ENCODE peak calls at places on chromosomes 13 and 19, in ten cellular contexts. F is suprapubic skin, B is heart left ventricle, X is transverse colon, S is endothelial cell of umbilical vein, H is HepG2, P is Peyer's patch, Q is tibial nerve, K is breast epithelium, V is right lobe of liver. E is an unnamed sample.

GRCh38 chr13:106625578-106625977 is 57.6 kb upstream of the ARGLU1 start:
- DNase-seq in F (no peak), B (no peak), X (no peak), S (no peak), H (no peak), P (no peak), Q (no peak), K (no peak), V (no peak), E (no peak)

GRCh38 chr19:13615890-13616289 is 109.6 kb upstream of the CACNA1A start:
- DNase-seq in F (no peak), B (no peak), X (no peak), S (no peak), H (no peak), P (no peak), Q (no peak), K (no peak), V (no peak), E (no peak)

GRCh38 chr19:2494084-2494446 is 18.1 kb downstream of the GADD45B start:
- DNase-seq in F (no peak), B (no peak), X (no peak), S (no peak), H (no peak), P (no peak), Q (no peak), K (no peak), V (no peak), E (no peak)

GRCh38 chr19:4971816-4972495 is 3.0 kb downstream of the KDM4B start:
- DNase-seq in F (no peak), B (no peak), X (no peak), S (no peak), H (no peak), P (no peak), Q (no peak), K (no peak), V (peak), E (no peak)

GRCh38 chr13:106484084-106484754 is 51.2 kb downstream of the EFNB2 start:
- DNase-seq in F (no peak), B (no peak), X (no peak), S (peak), H (no peak), P (no peak), Q (no peak), K (no peak), V (no peak), E (no peak)

GRCh38 chr13:95573226-95573625 is 20.7 kb downstream of the CLDN10 start:
- DNase-seq in F (no peak), B (no peak), X (no peak), S (peak), H (no peak), P (no peak), Q (no peak), K (no peak), V (no peak), E (no peak)

GRCh38 chr13:67063036-67063435 is 167.1 kb downstream of the PCDH9 start:
- DNase-seq in F (no peak), B (no peak), X (no peak), S (no peak), H (no peak), P (no peak), Q (no peak), K (no peak), V (no peak), E (no peak)

GRCh38 chr13:105814902-105815250 is 720.6 kb downstream of the EFNB2 start:
- DNase-seq in F (no peak), B (no peak), X (no peak), S (no peak), H (no peak), P (no peak), Q (no peak), K (no peak), V (no peak), E (no peak)

GRCh38 chr13:113468461-113469147 is 15.3 kb upstream of the ADPRHL1 start:
- DNase-seq in F (no peak), B (no peak), X (no peak), S (no peak), H (no peak), P (no peak), Q (no peak), K (no peak), V (no peak), E (no peak)

GRCh38 chr19:15452111-15453047 is 2.6 kb upstream of the WIZ start:
- DNase-seq in F (peak), B (peak), X (peak), S (peak), H (peak), P (peak), Q (peak), K (peak), V (peak), E (peak)

GRCh38 chr19:3570619-3571018 is 2.1 kb upstream of the HMG20B start:
- DNase-seq in F (no peak), B (no peak), X (no peak), S (no peak), H (peak), P (no peak), Q (no peak), K (no peak), V (no peak), E (no peak)

GRCh38 chr13:93562676-93563075 is 336.1 kb downstream of the GPC6 start:
- DNase-seq in F (no peak), B (no peak), X (no peak), S (no peak), H (no peak), P (no peak), Q (no peak), K (no peak), V (no peak), E (no peak)

GRCh38 chr13:77378662-77379061 is 51.8 kb upstream of the MYCBP2 start:
- DNase-seq in F (no peak), B (no peak), X (no peak), S (no peak), H (no peak), P (no peak), Q (no peak), K (no peak), V (no peak), E (no peak)

GRCh38 chr19:54364775-54365257 is at the start of gene LAIR1:
- DNase-seq in F (no peak), B (peak), X (peak), S (no peak), H (no peak), P (peak), Q (no peak), K (no peak), V (no peak), E (no peak)

GRCh38 chr19:41937525-41937924 is 9.3 kb upstream of the ERFL start:
- DNase-seq in F (no peak), B (no peak), X (no peak), S (no peak), H (no peak), P (no peak), Q (no peak), K (no peak), V (no peak), E (no peak)

GRCh38 chr13:95833713-95834112 is 156.8 kb downstream of the DNAJC3 start:
- DNase-seq in F (no peak), B (no peak), X (no peak), S (peak), H (no peak), P (no peak), Q (no peak), K (no peak), V (no peak), E (no peak)

GRCh38 chr19:51702103-51702753 is 9.1 kb downstream of the SPACA6 start:
- DNase-seq in F (peak), B (peak), X (peak), S (peak), H (no peak), P (peak), Q (peak), K (peak), V (peak), E (peak)

GRCh38 chr19:2083174-2083854 is 12.8 kb downstream of the MOB3A start:
- DNase-seq in F (no peak), B (no peak), X (peak), S (no peak), H (no peak), P (peak), Q (no peak), K (no peak), V (no peak), E (no peak)

GRCh38 chr19:17604372-17605025 is 49.0 kb downstream of the COLGALT1 start:
- DNase-seq in F (no peak), B (no peak), X (no peak), S (no peak), H (no peak), P (no peak), Q (no peak), K (no peak), V (no peak), E (no peak)

GRCh38 chr19:17606786-17607185 is 51.3 kb downstream of the COLGALT1 start:
- DNase-seq in F (no peak), B (no peak), X (no peak), S (no peak), H (no peak), P (no peak), Q (no peak), K (no peak), V (no peak), E (no peak)

GRCh38 chr19:17605117-17605516 is 49.7 kb downstream of the COLGALT1 start:
- DNase-seq in F (no peak), B (no peak), X (no peak), S (no peak), H (no peak), P (no peak), Q (no peak), K (no peak), V (no peak), E (no peak)

GRCh38 chr19:17607936-17608335 is 52.5 kb downstream of the COLGALT1 start:
- DNase-seq in F (no peak), B (no peak), X (no peak), S (no peak), H (no peak), P (no peak), Q (no peak), K (no peak), V (no peak), E (no peak)

DNA sequence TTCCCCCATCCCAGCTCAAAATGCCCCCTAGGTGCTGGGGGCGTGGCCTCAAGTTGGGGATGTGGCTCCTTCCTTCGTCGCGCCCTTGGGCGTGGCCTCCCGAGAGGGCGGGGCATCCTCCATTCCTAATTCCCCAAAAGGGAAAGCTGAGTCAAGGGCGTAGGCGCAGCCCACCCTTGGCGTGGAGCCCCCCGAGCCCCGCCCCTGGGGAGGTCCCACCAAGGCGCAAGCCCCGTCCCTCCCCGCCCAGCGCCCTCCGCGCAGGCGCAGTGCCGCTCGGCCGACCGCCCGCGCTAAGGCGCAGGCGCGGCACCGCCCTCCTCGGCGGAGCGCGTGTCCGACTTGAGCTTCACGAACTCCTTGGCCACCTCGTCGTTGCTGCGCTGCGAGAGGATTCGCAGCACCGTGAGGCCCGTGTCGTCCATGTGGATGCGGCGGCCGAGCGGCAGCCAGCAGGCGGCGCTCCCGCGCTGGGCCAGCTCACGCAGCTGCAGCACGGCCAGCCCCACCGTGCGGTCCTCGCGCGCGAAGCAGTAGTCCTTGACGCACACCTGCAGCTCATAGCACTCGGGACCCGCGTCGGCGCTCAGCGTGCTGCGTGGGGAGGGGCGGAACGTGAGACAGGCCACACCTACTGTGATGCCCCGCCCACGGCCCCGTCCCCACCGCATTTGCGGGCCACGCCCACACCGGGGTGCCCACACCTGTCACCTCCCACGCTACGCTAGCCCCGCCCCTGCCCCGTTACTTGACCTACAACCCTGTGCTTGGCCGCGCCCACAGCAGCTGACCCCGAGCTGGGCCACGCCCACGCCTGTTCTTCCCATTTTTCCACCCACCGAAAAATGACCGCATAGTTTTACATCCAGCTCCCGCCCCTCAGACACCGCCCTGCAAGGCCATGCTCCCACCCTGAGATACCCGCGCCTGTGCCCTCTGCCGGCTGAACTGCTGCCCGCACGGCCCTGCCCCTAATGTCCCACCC is 50.6 kb downstream of the COLGALT1 start:
- DNase-seq in F (peak), B (peak), X (peak), S (peak), H (peak), P (peak), Q (peak), K (no peak), V (peak), E (peak)
- TF ChIP-seq POLR2A in F (no peak), B (no peak), X (no peak), S (no peak), H (peak), P (no peak), Q (peak), K (no peak), V (no peak), E (peak)

GRCh38 chr19:19514215-19514633 is 1.1 kb downstream of the TSSK6 start:
- DNase-seq in F (no peak), B (peak), X (peak), S (peak), H (no peak), P (no peak), Q (no peak), K (no peak), V (peak), E (no peak)
- H3K27ac ChIP-seq in F (no peak), B (peak), X (peak), S (no peak), H (no peak), P (no peak), Q (no peak), K (no peak), V (no peak), E (no peak)

GRCh38 chr19:49678970-49679831 is 2.1 kb downstream of the PRMT1 start:
- DNase-seq in F (no peak), B (no peak), X (no peak), S (no peak), H (no peak), P (no peak), Q (no peak), K (no peak), V (peak), E (no peak)
- TF ChIP-seq POLR2A in F (no peak), B (no peak), X (no peak), S (no peak), H (no peak), P (no peak), Q (no peak), K (no peak), V (no peak), E (no peak)

GRCh38 chr19:29942404-29943261 is 594 bp downstream of the URI1 start:
- DNase-seq in F (no peak), B (peak), X (peak), S (peak), H (peak), P (peak), Q (no peak), K (no peak), V (peak), E (peak)
- H3K27ac ChIP-seq in F (peak), B (peak), X (peak), S (no peak), H (peak), P (peak), Q (peak), K (peak), V (no peak), E (peak)

GRCh38 chr19:40524133-40524549 is 52.5 kb upstream of the SHKBP1 start:
- DNase-seq in F (no peak), B (no peak), X (no peak), S (no peak), H (no peak), P (no peak), Q (no peak), K (no peak), V (no peak), E (no peak)

GRCh38 chr19:40521276-40521675 is 54.5 kb downstream of the SPTBN4 start:
- DNase-seq in F (no peak), B (no peak), X (no peak), S (no peak), H (peak), P (no peak), Q (no peak), K (no peak), V (no peak), E (no peak)

GRCh38 chr19:40523322-40524047 is 53.2 kb upstream of the SHKBP1 start:
- DNase-seq in F (no peak), B (no peak), X (peak), S (peak), H (peak), P (peak), Q (no peak), K (no peak), V (peak), E (peak)

GRCh38 chr19:40517248-40517647 is 50.4 kb downstream of the SPTBN4 start:
- DNase-seq in F (no peak), B (no peak), X (no peak), S (no peak), H (no peak), P (no peak), Q (no peak), K (no peak), V (no peak), E (no peak)

GRCh38 chr19:40519352-40520322 is 52.8 kb downstream of the SPTBN4 start:
- DNase-seq in F (no peak), B (no peak), X (no peak), S (no peak), H (no peak), P (no peak), Q (no peak), K (no peak), V (no peak), E (no peak)
- TF ChIP-seq POLR2A in F (no peak), B (no peak), X (no peak), S (no peak), H (no peak), P (no peak), Q (no peak), K (no peak), V (no peak), E (no peak)

DNA sequence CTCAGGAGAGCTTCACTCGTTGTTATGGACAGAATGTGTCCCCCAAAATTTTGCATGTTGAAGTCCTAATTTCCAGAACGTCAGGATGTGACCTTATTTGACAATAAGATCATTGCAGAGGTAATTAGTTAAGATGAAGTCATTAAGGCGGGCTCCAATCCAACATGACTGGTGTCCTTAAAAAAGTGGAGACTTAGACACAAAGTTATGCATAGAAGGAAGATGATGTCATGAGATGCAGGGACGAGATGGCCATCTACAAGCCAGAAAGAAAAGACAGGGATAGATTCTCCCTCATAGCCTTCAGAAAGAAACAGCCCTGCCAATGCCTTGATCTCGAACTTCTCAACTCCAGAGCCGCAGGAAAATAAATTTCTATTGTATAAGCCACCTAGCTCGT is 25.7 kb upstream of the SPATA13 start:
- DNase-seq in F (no peak), B (no peak), X (no peak), S (no peak), H (no peak), P (no peak), Q (no peak), K (no peak), V (no peak), E (no peak)
- H3K27ac ChIP-seq in F (no peak), B (no peak), X (no peak), S (no peak), H (no peak), P (no peak), Q (no peak), K (no peak), V (no peak), E (no peak)

E was measured in uterus.